ENCODE peak calls at places on chromosomes 7 and 10, in five cellular contexts. F is AG08395, A is KBM-7, K is HFFc6, S is left colon. T is an unnamed sample.
A peak's percentile ranks its signal among the peaks of the same experiment; 100 is the strongest.

GRCh38 chr10:100745882-100746412 is 565 bp downstream of the PAX2 start:
- DNase-seq in F (no peak), A (no peak), K (no peak), S (no peak), T (no peak)

GRCh38 chr7:142554555-142555532 is 194.4 kb upstream of the PRSS1 start:
- DNase-seq in F (no peak), A (no peak), K (peak; percentile 38), S (no peak), T (no peak)

GRCh38 chr10:113003032-113003431 is 53.0 kb downstream of the TCF7L2 start:
- DNase-seq in F (no peak), A (no peak), K (no peak), S (no peak), T (peak; percentile 33)

GRCh38 chr10:119323085-119323670 is 115.8 kb downstream of the GRK5 start:
- DNase-seq in F (peak; percentile 23), A (no peak), K (no peak), S (no peak), T (no peak)

GRCh38 chr7:131327049-131327625 is 539 bp upstream of the MKLN1 start:
- DNase-seq in F (peak; percentile 72), A (no peak), K (peak; percentile 84), S (no peak), T (peak; percentile 59)

GRCh38 chr10:78964952-78965633 is 103.7 kb upstream of the ZMIZ1 start:
- DNase-seq in F (no peak), A (no peak), K (peak; percentile 37), S (no peak), T (peak; percentile 29)

GRCh38 chr7:157529768-157530560 is 193.2 kb downstream of the DNAJB6 start:
- DNase-seq in F (no peak), A (no peak), K (no peak), S (no peak), T (no peak)

GRCh38 chr10:117455346-117455745 is 80.1 kb upstream of the PDZD8 start:
- DNase-seq in F (no peak), A (no peak), K (no peak), S (no peak), T (no peak)

GRCh38 chr7:29274156-29275017 is 79.8 kb downstream of the CHN2 start:
- DNase-seq in F (peak; percentile 61), A (no peak), K (no peak), S (peak; percentile 22), T (no peak)

GRCh38 chr10:95648138-95648537 is 8.4 kb downstream of the ALDH18A1 start:
- DNase-seq in F (no peak), A (no peak), K (no peak), S (no peak), T (no peak)

GRCh38 chr10:61588770-61589211 is 73.9 kb upstream of the CABCOCO1 start:
- DNase-seq in F (no peak), A (no peak), K (no peak), S (no peak), T (no peak)

GRCh38 chr10:43390791-43391190 is 18.2 kb downstream of the HNRNPF start:
- DNase-seq in F (peak; percentile 57), A (peak; percentile 51), K (peak; percentile 67), S (no peak), T (peak; percentile 63)

GRCh38 chr10:86652361-86653202 is 1.8 kb upstream of the OPN4 start:
- DNase-seq in F (no peak), A (no peak), K (no peak), S (no peak), T (no peak)

T was measured in nucleus accumbens.